ENCODE peak calls at places on chromosomes 3 and 15, in eight cellular contexts. Q is ovary, R is colonic mucosa, S is body of pancreas, O is A549, W is RWPE2, Y is H9, T is heart left ventricle. I is an unnamed sample.

GRCh38 chr3:43155464-43156121 is 49.7 kb upstream of the POMGNT2 start:
- DNase-seq in S (peak), O (peak), Q (peak), T (peak), W (no peak), Y (peak), R (peak), I (peak)

GRCh38 chr3:62870321-62870720 is 4.9 kb downstream of the CADPS start:
- DNase-seq in W (no peak), Y (no peak), O (no peak), S (no peak), T (no peak), R (no peak), Q (no peak), I (no peak)

GRCh38 chr3:147886889-147887288 is 477.7 kb downstream of the ZIC1 start:
- DNase-seq in W (no peak), O (no peak), R (no peak), Q (no peak), S (no peak), T (no peak), Y (no peak), I (no peak)

GRCh38 chr3:170697803-170698350 is 112.0 kb upstream of the SLC7A14 start:
- DNase-seq in Y (no peak), R (no peak), O (no peak), S (no peak), W (no peak), Q (peak), T (no peak), I (no peak)

GRCh38 chr3:66418432-66419052 is 82.3 kb downstream of the LRIG1 start:
- DNase-seq in Y (no peak), W (no peak), R (no peak), T (no peak), Q (no peak), O (no peak), S (peak), I (no peak)

GRCh38 chr15:79811406-79812405 is 85.1 kb downstream of the MTHFS start:
- DNase-seq in W (no peak), R (no peak), Q (peak), T (peak), Y (no peak), O (no peak), S (peak), I (peak)

GRCh38 chr15:59005579-59005978 is 18.1 kb downstream of the RNF111 start:
- DNase-seq in W (no peak), S (no peak), T (no peak), O (no peak), Y (no peak), Q (no peak), R (no peak), I (no peak)

GRCh38 chr3:195385526-195385925 is 57.3 kb downstream of the ACAP2 start:
- DNase-seq in Y (no peak), O (no peak), S (no peak), T (no peak), Q (no peak), W (no peak), R (no peak), I (no peak)

GRCh38 chr3:140736863-140737460 is 59.1 kb downstream of the TRIM42 start:
- DNase-seq in T (peak), W (no peak), Y (peak), O (peak), S (peak), Q (peak), R (peak), I (peak)

GRCh38 chr3:165256554-165256953 is 60.4 kb upstream of the SLITRK3 start:
- DNase-seq in Y (no peak), R (no peak), T (no peak), S (no peak), W (no peak), O (no peak), Q (no peak), I (no peak)

GRCh38 chr3:165259518-165260193 is 63.5 kb upstream of the SLITRK3 start:
- DNase-seq in Q (no peak), T (no peak), Y (no peak), S (peak), W (no peak), R (no peak), O (no peak), I (no peak)

GRCh38 chr3:165254812-165255211 is 58.6 kb upstream of the SLITRK3 start:
- DNase-seq in S (peak), W (no peak), R (no peak), Q (no peak), O (peak), T (no peak), Y (no peak), I (no peak)
- TF ChIP-seq CTCF in S (no peak), W (peak), R (no peak), Q (no peak), O (peak), T (no peak), Y (peak), I (no peak)

GRCh38 chr15:51192560-51193280 is 98.0 kb upstream of the TNFAIP8L3 start:
- DNase-seq in Y (peak), R (peak), W (peak), Q (peak), O (peak), S (peak), T (peak), I (peak)
- H3K27ac ChIP-seq in Y (no peak), R (no peak), W (peak), Q (no peak), O (no peak), S (no peak), T (no peak), I (no peak)

GRCh38 chr3:176193032-176193698 is 1004.1 kb downstream of the TBL1XR1 start:
- DNase-seq in T (no peak), W (no peak), R (no peak), Q (no peak), S (no peak), O (no peak), Y (no peak), I (no peak)
- TF ChIP-seq CTCF in T (no peak), W (no peak), R (no peak), Q (no peak), S (no peak), O (no peak), Y (no peak), I (no peak)

DNA sequence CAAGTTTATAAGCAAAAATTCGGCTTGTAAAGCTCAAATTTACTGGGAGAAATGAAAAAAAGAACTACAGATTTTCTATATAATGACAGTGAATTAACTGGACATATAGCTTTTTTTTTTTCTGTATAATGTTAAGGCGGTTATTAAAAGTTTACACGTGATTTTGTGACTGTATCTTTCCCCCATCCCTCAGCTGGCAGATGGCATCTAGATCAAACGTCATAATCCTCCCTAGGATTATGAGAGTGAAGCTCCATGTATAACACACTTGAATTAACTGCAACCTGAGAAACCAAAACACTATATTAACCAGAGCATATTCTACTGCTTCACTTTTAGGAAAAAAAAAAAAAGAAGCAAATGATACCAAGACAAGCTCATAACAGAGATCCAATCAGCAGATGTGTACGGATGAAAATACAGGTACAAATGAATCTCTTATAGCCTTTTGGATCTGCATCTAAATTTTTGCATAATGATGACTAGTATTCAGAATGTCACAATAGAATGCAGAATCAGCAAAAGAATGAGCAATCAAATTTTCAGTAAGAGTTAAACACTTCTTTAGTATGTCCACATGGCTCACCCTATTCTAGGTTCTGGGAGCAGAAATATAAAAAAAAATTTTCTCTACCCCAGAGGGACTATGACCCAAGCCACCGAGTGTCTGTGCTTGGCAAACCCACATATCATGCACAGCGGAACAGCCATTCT is 12.4 kb downstream of the MOBP start:
- DNase-seq in R (no peak), O (no peak), Q (no peak), S (no peak), Y (no peak), T (no peak), W (no peak), I (no peak)
- H3K27ac ChIP-seq in R (no peak), O (no peak), Q (no peak), S (no peak), Y (no peak), T (no peak), W (no peak), I (no peak)

DNA sequence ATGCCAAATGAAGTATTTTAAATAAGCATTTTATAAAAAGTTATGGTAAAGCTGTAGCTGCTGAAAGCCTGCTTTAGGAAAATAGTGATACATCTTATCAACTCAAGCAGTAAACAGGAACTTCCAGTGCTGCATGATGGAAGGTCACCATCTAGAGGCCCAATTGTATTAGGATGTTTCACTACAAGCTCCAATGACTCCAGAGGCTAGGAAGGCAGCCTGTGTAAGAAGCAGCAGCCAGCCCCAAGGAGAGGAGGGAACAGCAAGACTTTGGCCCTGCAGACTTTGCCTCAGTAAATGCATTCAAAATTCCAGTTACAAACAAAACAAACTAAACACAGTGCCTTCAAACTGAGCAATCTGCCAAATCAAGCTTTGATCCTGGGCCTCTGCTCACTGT is 32.1 kb downstream of the ILDR1 start:
- DNase-seq in R (no peak), W (no peak), O (no peak), Y (no peak), T (no peak), Q (no peak), S (peak), I (no peak)
- TF ChIP-seq CTCF in R (no peak), W (peak), O (no peak), Y (peak), T (no peak), Q (no peak), S (peak), I (no peak)

DNA sequence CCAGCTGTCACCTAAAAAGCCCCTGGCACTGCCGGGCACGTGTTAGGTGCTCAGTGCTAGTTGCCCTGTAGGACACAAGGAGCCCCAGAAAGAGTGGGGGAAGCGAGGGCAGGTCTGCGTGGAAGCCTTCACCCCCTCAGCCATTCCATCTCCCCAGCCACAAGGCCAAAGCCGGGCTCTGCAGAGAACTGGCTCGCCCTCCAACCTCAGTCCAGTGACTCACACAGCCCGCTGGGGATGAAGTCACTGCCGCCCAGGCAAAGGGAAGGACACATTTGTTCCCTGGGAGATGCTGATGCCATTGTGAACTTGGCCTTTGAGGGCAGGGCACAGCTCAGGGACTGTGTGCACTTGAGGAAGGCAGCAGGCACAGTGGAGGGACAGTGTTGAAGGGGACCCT is 48.1 kb downstream of the IQSEC1 start:
- DNase-seq in W (no peak), S (no peak), O (peak), Y (no peak), Q (no peak), T (peak), R (no peak), I (peak)
- H3K27ac ChIP-seq in W (no peak), S (no peak), O (peak), Y (no peak), Q (no peak), T (no peak), R (no peak), I (peak)